ENCODE peak calls at places on chromosomes 11 and 22, in eight cellular contexts. E, Q, U, O, K, J, B and S are unnamed samples.

GRCh38 chr11:72707032-72707431 is 32.8 kb upstream of the PDE2A start:
- DNase-seq in K (no peak), B (no peak), J (no peak), U (no peak), E (no peak), O (no peak), Q (no peak), S (no peak)

GRCh38 chr22:32411388-32411787 is 659 bp downstream of the RTCB start:
- DNase-seq in K (no peak), U (peak), B (peak), O (no peak), J (peak), E (peak), Q (no peak), S (no peak)

GRCh38 chr11:28146123-28146751 is 38.0 kb downstream of the METTL15 start:
- DNase-seq in E (no peak), K (no peak), B (peak), U (no peak), O (peak), J (peak), Q (no peak), S (peak)

GRCh38 chr22:22025320-22026156 is 43.0 kb upstream of the TOP3B start:
- DNase-seq in K (no peak), J (no peak), B (no peak), U (peak), E (no peak), O (no peak), Q (no peak), S (no peak)

GRCh38 chr11:121071456-121072236 is 29.4 kb upstream of the TECTA start:
- DNase-seq in U (no peak), O (no peak), B (no peak), K (no peak), Q (no peak), J (no peak), E (peak), S (no peak)

GRCh38 chr11:122150484-122151124 is 34.6 kb upstream of the BLID start:
- DNase-seq in Q (no peak), K (no peak), U (no peak), J (no peak), E (no peak), B (no peak), O (no peak), S (no peak)

GRCh38 chr11:16902979-16903378 is 111.2 kb downstream of the PLEKHA7 start:
- DNase-seq in Q (no peak), B (no peak), E (no peak), J (peak), O (no peak), U (peak), K (no peak), S (no peak)

GRCh38 chr11:66546368-66546965 is at the start of gene ACTN3:
- DNase-seq in O (no peak), K (peak), E (peak), Q (peak), J (no peak), B (no peak), U (peak), S (no peak)

GRCh38 chr22:50485221-50486131 is 1.2 kb upstream of the MIOX start:
- DNase-seq in B (no peak), E (no peak), K (no peak), O (no peak), Q (no peak), J (no peak), U (no peak), S (no peak)

GRCh38 chr11:122163420-122163819 is 47.4 kb upstream of the BLID start:
- DNase-seq in B (peak), O (no peak), U (no peak), J (no peak), K (no peak), Q (no peak), E (no peak), S (no peak)

GRCh38 chr22:44192098-44192810 is 11.5 kb downstream of the PARVG start:
- DNase-seq in E (peak), B (peak), J (no peak), K (no peak), O (no peak), Q (no peak), U (peak), S (no peak)

DNA sequence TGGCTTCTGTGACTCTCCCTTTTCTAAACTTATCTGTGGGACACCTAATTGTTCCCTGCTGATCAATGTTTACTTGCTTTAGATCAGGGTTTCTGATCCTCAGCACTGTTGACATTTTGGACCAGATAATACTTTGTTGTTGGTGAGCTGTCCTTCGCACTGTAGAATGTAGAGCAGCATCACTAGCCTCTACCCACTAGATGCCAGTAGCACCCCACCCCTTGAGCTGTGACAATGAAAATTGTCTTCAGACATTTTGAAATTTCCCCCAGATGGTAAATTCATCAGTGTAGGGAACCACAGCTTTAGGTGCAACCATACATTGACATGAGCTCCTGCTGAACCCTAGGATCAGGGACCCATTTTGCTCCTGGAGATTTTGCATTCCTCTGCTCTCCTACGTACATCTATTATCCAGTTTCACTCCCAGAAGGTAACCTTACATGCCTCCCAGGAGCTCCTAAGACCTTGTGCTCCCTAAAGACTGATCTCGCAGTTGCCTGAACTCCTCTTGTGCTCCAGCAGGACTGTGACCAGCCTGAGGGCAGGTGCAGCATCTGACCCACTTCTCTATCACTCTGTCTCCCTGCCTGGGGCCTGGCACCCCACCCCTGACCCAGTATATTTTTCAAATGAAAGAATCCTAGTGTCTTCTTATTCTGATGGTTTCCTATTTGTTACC is 107.8 kb downstream of the FAR1 start:
- DNase-seq in E (peak), K (no peak), Q (no peak), B (no peak), O (no peak), U (peak), J (no peak), S (no peak)
- TF ChIP-seq CTCF in E (peak), K (no peak), Q (peak), B (peak), O (no peak), U (peak), J (peak), S (peak)

GRCh38 chr11:1487091-1487850 is 692 bp upstream of the MOB2 start:
- DNase-seq in B (no peak), U (no peak), O (no peak), J (no peak), E (no peak), Q (no peak), K (no peak), S (no peak)

GRCh38 chr11:1484061-1484671 is 2.4 kb downstream of the MOB2 start:
- DNase-seq in J (no peak), E (no peak), B (no peak), U (no peak), Q (no peak), K (no peak), O (no peak), S (no peak)

GRCh38 chr11:1484716-1485503 is 1.7 kb downstream of the MOB2 start:
- DNase-seq in J (no peak), O (no peak), Q (no peak), U (no peak), E (no peak), K (no peak), B (no peak), S (no peak)

GRCh38 chr11:1486054-1486825 is at the start of gene MOB2:
- DNase-seq in K (peak), J (no peak), E (peak), B (no peak), Q (peak), O (no peak), U (peak), S (no peak)

DNA sequence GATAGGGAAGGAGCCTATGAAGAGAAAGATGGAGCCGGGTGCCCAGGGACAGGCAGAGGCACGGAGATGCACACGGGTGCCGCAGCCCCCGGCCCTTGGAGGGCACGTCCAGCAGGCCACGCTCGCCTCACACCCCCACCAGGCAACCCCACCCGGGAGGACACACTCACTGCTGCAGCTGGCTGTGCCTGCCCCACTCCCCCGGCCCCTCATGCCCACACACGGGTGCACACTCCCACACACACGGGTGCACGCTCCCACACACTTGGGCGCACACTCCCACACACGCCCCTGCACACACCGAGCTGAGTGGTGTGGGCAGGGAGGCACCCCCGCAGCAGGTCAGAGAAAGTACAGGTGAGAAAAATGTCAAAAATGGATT is 1.1 kb downstream of the MOB2 start:
- DNase-seq in U (no peak), E (no peak), O (no peak), J (no peak), K (no peak), Q (no peak), B (no peak), S (no peak)
- H3K4me3 ChIP-seq in U (no peak), E (no peak), O (no peak), J (no peak), K (peak), Q (no peak), B (no peak), S (no peak)

DNA sequence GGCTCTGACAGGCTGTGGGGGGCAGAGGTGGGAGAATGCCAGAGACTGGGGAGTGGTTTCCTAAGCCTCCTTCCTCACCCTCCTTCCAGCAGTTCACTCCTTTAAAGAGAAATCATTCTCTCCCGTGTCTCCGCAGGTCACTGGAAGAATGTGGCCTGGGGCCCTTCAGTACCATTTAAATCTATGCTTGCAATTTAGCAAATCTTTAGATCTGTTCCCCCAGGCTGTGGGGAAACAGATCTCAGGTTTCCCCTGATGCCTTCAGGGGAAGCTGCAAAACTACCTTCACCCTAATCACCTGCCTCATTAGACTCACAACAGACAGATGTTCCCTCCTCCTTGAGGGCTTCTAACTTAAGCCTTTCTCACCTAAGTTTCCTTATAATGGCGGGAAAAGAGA is 55.3 kb downstream of the KIRREL3 start:
- DNase-seq in E (peak), O (no peak), U (no peak), Q (no peak), K (peak), J (no peak), B (no peak), S (no peak)
- TF ChIP-seq CTCF in E (no peak), O (no peak), U (no peak), Q (no peak), K (no peak), J (no peak), B (no peak), S (no peak)

GRCh38 chr11:64915366-64915887 is 1.6 kb downstream of the ATG2A start:
- DNase-seq in Q (no peak), J (no peak), B (no peak), O (no peak), E (no peak), U (no peak), K (no peak), S (no peak)
- H3K4me3 ChIP-seq in Q (peak), J (no peak), B (peak), O (peak), E (peak), U (peak), K (peak), S (peak)

DNA sequence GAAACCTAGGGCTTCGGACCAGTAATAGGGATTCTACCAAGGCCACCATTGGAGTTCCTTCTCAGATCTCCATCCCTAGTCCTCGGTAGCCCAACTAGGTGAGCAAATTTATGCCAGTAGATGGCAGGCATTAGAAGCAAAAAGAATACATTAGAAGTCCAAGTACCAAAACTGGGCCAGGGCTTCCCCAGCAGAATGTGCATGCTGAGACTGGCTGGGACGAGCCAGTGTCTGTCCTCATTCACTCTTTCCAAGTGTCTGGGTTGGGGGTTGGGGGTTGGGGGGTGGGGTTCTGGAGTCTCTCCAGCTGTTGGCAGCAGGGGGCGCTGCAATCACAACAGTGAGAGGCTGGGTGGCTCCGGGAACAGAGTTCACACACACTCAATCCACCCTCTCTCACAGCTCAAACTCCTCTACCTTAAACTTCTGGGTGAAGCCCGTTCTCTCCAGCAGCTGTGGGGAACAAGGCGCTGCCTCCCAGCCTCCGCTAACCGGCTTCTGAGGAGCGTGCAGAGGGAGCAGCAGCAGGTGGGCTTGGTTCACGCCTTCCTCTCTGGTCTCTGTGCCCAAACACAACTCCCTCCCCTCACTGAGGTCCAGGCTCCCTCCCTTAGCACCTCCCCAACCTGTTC is 57.5 kb downstream of the BTG4 start:
- DNase-seq in K (no peak), O (peak), B (peak), J (peak), E (peak), Q (peak), U (peak), S (no peak)
- TF ChIP-seq CTCF in K (no peak), O (peak), B (peak), J (peak), E (peak), Q (no peak), U (peak), S (peak)

GRCh38 chr11:69301033-69301490 is 7.1 kb downstream of the MYEOV start:
- DNase-seq in K (no peak), B (no peak), O (no peak), Q (no peak), E (no peak), J (no peak), U (no peak), S (no peak)

GRCh38 chr11:69300124-69301032 is 6.4 kb downstream of the MYEOV start:
- DNase-seq in J (no peak), E (no peak), B (peak), K (no peak), Q (no peak), O (no peak), U (no peak), S (no peak)

GRCh38 chr11:69297926-69298777 is 4.2 kb downstream of the MYEOV start:
- DNase-seq in E (no peak), K (no peak), Q (peak), U (peak), O (peak), J (peak), B (peak), S (no peak)

GRCh38 chr11:69298778-69299461 is 5.0 kb downstream of the MYEOV start:
- DNase-seq in U (no peak), J (no peak), O (no peak), E (no peak), K (no peak), Q (no peak), B (no peak), S (no peak)

DNA sequence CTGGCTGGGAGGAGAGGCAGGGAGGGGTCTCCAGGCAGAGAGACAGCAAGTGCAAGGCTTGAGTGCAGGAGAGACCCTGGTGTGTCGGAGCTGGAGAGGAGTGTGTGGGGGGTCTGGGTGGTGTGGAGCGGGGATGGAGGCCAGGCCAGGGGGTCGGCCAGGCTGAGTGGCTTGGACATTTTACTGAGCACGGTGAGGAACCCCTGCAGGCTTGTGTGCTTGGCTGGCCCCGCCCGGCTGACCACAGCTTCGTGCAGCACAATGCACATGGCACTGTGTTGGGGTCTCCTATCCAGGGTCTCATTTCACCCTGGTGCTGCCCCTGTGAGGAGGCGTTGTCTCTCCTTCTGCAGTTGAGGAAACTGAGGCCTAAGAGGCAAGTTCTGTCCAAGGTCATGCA is 5.6 kb downstream of the MYEOV start:
- DNase-seq in J (no peak), O (no peak), Q (no peak), K (no peak), B (no peak), U (no peak), E (no peak), S (no peak)
- H3K4me3 ChIP-seq in J (no peak), O (no peak), Q (no peak), K (no peak), B (no peak), U (no peak), E (no peak), S (no peak)

GRCh38 chr11:70504246-70505020 is 106.1 kb downstream of the CTTN start:
- DNase-seq in J (no peak), K (no peak), E (no peak), B (no peak), U (no peak), O (no peak), Q (no peak), S (no peak)

GRCh38 chr11:70505331-70505731 is 107.0 kb downstream of the CTTN start:
- DNase-seq in E (no peak), U (no peak), Q (no peak), O (no peak), B (no peak), J (no peak), K (no peak), S (no peak)

GRCh38 chr11:70503201-70503877 is 105.0 kb downstream of the CTTN start:
- DNase-seq in E (no peak), O (no peak), B (no peak), J (no peak), U (no peak), Q (no peak), K (no peak), S (no peak)

GRCh38 chr11:70502677-70503076 is 104.3 kb downstream of the CTTN start:
- DNase-seq in O (no peak), J (no peak), K (no peak), U (no peak), Q (no peak), E (no peak), B (no peak), S (no peak)

GRCh38 chr11:70503878-70504240 is 105.5 kb downstream of the CTTN start:
- DNase-seq in J (no peak), B (no peak), O (no peak), E (peak), Q (no peak), K (no peak), U (peak), S (no peak)
- TF ChIP-seq CTCF in J (peak), B (peak), O (peak), E (peak), Q (no peak), K (no peak), U (peak), S (peak)